ENCODE peak calls at places on chromosome 14, in nine cellular contexts. One of them, this sample, is unnamed.

GRCh38 chr14:99596071-99596627 is 7.9 kb downstream of the CCDC85C start:
- DNase-seq in breast epithelium: peak
- DNase-seq in spleen: no peak
- DNase-seq in nephron progenitor cell: no peak
- DNase-seq in cardiac muscle cell: no peak
- DNase-seq in transverse colon: peak
- DNase-seq in Peyer's patch: no peak
- DNase-seq in pancreas: peak
- DNase-seq in brain microvascular endothelial cell: no peak
- DNase-seq in this sample: peak

GRCh38 chr14:97458302-97459137 is 661.3 kb downstream of the VRK1 start:
- DNase-seq in breast epithelium: peak
- DNase-seq in spleen: peak
- DNase-seq in nephron progenitor cell: peak
- DNase-seq in cardiac muscle cell: no peak
- DNase-seq in transverse colon: peak
- DNase-seq in Peyer's patch: peak
- DNase-seq in pancreas: no peak
- DNase-seq in brain microvascular endothelial cell: no peak
- DNase-seq in this sample: no peak

GRCh38 chr14:23174266-23174665 is 9.2 kb downstream of the SLC7A8 start:
- DNase-seq in breast epithelium: no peak
- DNase-seq in spleen: no peak
- DNase-seq in nephron progenitor cell: no peak
- DNase-seq in cardiac muscle cell: peak
- DNase-seq in transverse colon: no peak
- DNase-seq in Peyer's patch: no peak
- DNase-seq in pancreas: no peak
- DNase-seq in brain microvascular endothelial cell: no peak
- DNase-seq in this sample: no peak

GRCh38 chr14:34081126-34081575 is 130.3 kb upstream of the EGLN3 start:
- DNase-seq in breast epithelium: no peak
- DNase-seq in spleen: no peak
- DNase-seq in nephron progenitor cell: no peak
- DNase-seq in cardiac muscle cell: peak
- DNase-seq in transverse colon: no peak
- DNase-seq in Peyer's patch: no peak
- DNase-seq in pancreas: no peak
- DNase-seq in brain microvascular endothelial cell: peak
- DNase-seq in this sample: no peak

GRCh38 chr14:54493293-54493692 is 4.5 kb upstream of the GMFB start:
- DNase-seq in breast epithelium: no peak
- DNase-seq in spleen: no peak
- DNase-seq in nephron progenitor cell: no peak
- DNase-seq in cardiac muscle cell: no peak
- DNase-seq in transverse colon: peak
- DNase-seq in Peyer's patch: no peak
- DNase-seq in pancreas: no peak
- DNase-seq in brain microvascular endothelial cell: no peak
- DNase-seq in this sample: peak

GRCh38 chr14:51446771-51447170 is 204.9 kb upstream of the FRMD6 start:
- DNase-seq in breast epithelium: no peak
- DNase-seq in spleen: no peak
- DNase-seq in nephron progenitor cell: no peak
- DNase-seq in cardiac muscle cell: no peak
- DNase-seq in transverse colon: no peak
- DNase-seq in Peyer's patch: no peak
- DNase-seq in pancreas: no peak
- DNase-seq in brain microvascular endothelial cell: no peak
- DNase-seq in this sample: no peak

GRCh38 chr14:54129850-54130640 is 173.4 kb upstream of the BMP4 start:
- DNase-seq in breast epithelium: no peak
- DNase-seq in spleen: no peak
- DNase-seq in nephron progenitor cell: no peak
- DNase-seq in cardiac muscle cell: no peak
- DNase-seq in transverse colon: no peak
- DNase-seq in Peyer's patch: no peak
- DNase-seq in pancreas: no peak
- DNase-seq in brain microvascular endothelial cell: no peak
- DNase-seq in this sample: no peak

GRCh38 chr14:101506211-101506920 is 54.9 kb upstream of the DIO3 start:
- DNase-seq in breast epithelium: no peak
- DNase-seq in spleen: peak
- DNase-seq in nephron progenitor cell: no peak
- DNase-seq in cardiac muscle cell: no peak
- DNase-seq in transverse colon: peak
- DNase-seq in Peyer's patch: peak
- DNase-seq in pancreas: peak
- DNase-seq in brain microvascular endothelial cell: no peak
- DNase-seq in this sample: no peak

GRCh38 chr14:23186913-23187654 is 3.6 kb upstream of the SLC7A8 start:
- DNase-seq in breast epithelium: no peak
- DNase-seq in spleen: no peak
- DNase-seq in nephron progenitor cell: peak
- DNase-seq in cardiac muscle cell: peak
- DNase-seq in transverse colon: peak
- DNase-seq in Peyer's patch: no peak
- DNase-seq in pancreas: no peak
- DNase-seq in brain microvascular endothelial cell: peak
- DNase-seq in this sample: peak

DNA sequence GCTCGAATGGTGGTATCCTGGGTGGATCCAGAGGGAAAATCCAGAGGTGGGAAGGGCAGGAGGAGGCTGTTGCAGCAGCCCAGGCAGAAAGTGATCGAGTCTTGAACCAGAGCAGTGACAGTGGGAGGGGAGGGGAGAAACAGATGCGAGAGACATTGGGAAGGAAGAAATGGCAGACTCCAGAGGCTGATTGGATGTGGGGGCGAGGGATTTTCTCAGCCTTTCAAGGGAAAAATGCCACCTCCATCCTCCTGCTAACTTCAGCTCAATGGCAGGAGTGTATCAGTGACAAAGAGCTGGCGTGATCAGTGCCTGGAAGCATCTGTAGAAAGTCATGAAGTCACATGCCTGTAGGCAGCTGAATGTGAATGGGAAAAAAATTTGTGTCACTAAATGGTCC is 38.6 kb upstream of the NRXN3 start:
- DNase-seq in breast epithelium: no peak
- DNase-seq in spleen: no peak
- DNase-seq in nephron progenitor cell: no peak
- DNase-seq in cardiac muscle cell: no peak
- DNase-seq in transverse colon: no peak
- DNase-seq in Peyer's patch: no peak
- DNase-seq in pancreas: no peak
- DNase-seq in brain microvascular endothelial cell: no peak
- DNase-seq in this sample: no peak
- TF ChIP-seq CTCF in breast epithelium: no peak
- TF ChIP-seq CTCF in spleen: no peak
- TF ChIP-seq CTCF in nephron progenitor cell: no peak
- TF ChIP-seq CTCF in cardiac muscle cell: no peak
- TF ChIP-seq CTCF in transverse colon: no peak
- TF ChIP-seq CTCF in Peyer's patch: no peak
- TF ChIP-seq CTCF in pancreas: no peak
- TF ChIP-seq CTCF in brain microvascular endothelial cell: no peak
- TF ChIP-seq CTCF in this sample: no peak

DNA sequence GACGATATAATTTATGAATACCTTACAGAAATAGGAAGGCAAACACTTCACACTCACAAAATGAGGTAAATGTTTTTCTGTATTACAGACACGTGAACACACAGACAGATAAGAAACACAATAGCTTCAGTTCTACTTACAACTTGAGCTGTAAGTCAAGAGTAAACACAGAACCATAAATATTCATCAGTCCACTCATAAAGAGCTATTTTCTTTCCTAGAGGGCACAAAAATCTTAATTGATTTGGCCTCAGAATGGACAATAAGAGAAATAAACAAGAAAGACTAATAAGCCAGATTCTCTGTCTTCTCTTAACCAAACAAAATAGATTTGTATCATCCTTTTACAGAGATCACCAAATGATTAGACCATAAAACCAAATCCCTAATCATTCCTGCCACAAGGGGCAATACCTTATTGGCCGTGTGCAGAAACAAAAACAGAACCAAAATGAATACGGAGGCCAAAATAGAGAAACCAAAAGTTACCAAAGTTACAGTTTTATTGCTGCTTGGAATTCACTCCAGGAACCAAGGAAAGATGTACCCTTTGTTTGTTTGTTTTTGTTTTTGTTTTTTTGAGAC is 38.1 kb upstream of the GARIN2 start:
- DNase-seq in breast epithelium: no peak
- DNase-seq in spleen: no peak
- DNase-seq in nephron progenitor cell: no peak
- DNase-seq in cardiac muscle cell: no peak
- DNase-seq in transverse colon: no peak
- DNase-seq in Peyer's patch: no peak
- DNase-seq in pancreas: no peak
- DNase-seq in brain microvascular endothelial cell: no peak
- DNase-seq in this sample: no peak
- TF ChIP-seq CTCF in breast epithelium: no peak
- TF ChIP-seq CTCF in spleen: no peak
- TF ChIP-seq CTCF in nephron progenitor cell: no peak
- TF ChIP-seq CTCF in cardiac muscle cell: peak
- TF ChIP-seq CTCF in transverse colon: no peak
- TF ChIP-seq CTCF in Peyer's patch: no peak
- TF ChIP-seq CTCF in pancreas: no peak
- TF ChIP-seq CTCF in brain microvascular endothelial cell: peak
- TF ChIP-seq CTCF in this sample: no peak

GRCh38 chr14:61116369-61116768 is 135.3 kb downstream of the SLC38A6 start:
- DNase-seq in breast epithelium: peak
- DNase-seq in spleen: no peak
- DNase-seq in nephron progenitor cell: no peak
- DNase-seq in cardiac muscle cell: no peak
- DNase-seq in transverse colon: no peak
- DNase-seq in Peyer's patch: no peak
- DNase-seq in pancreas: no peak
- DNase-seq in brain microvascular endothelial cell: no peak
- DNase-seq in this sample: no peak
- TF ChIP-seq CTCF in breast epithelium: no peak
- TF ChIP-seq CTCF in spleen: no peak
- TF ChIP-seq CTCF in nephron progenitor cell: no peak
- TF ChIP-seq CTCF in cardiac muscle cell: no peak
- TF ChIP-seq CTCF in transverse colon: no peak
- TF ChIP-seq CTCF in Peyer's patch: no peak
- TF ChIP-seq CTCF in pancreas: no peak
- TF ChIP-seq CTCF in brain microvascular endothelial cell: no peak
- TF ChIP-seq CTCF in this sample: no peak

DNA sequence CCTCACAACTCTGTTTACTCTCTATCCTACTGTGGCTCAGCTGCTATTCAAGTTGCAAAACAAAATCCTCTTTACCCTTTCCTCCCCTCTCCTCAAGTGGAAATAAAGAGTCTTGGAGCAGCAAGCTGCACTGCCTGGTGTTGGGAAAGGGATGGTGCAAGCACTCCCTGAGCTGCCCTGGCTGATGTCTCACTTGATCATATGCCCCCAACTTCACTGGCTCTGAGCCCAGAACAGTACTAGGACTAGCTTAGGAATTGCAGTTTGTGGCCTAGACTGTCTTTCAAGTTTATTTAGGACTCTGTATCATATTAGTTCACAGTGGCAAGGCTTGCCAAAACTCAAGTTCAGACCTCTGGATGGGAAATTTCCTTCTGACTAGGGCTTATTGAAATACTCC is 1683.8 kb upstream of the SEL1L start:
- DNase-seq in breast epithelium: no peak
- DNase-seq in spleen: no peak
- DNase-seq in nephron progenitor cell: no peak
- DNase-seq in cardiac muscle cell: peak
- DNase-seq in transverse colon: no peak
- DNase-seq in Peyer's patch: no peak
- DNase-seq in pancreas: no peak
- DNase-seq in brain microvascular endothelial cell: peak
- DNase-seq in this sample: no peak
- TF ChIP-seq CTCF in breast epithelium: no peak
- TF ChIP-seq CTCF in spleen: no peak
- TF ChIP-seq CTCF in nephron progenitor cell: no peak
- TF ChIP-seq CTCF in cardiac muscle cell: no peak
- TF ChIP-seq CTCF in transverse colon: no peak
- TF ChIP-seq CTCF in Peyer's patch: no peak
- TF ChIP-seq CTCF in pancreas: no peak
- TF ChIP-seq CTCF in brain microvascular endothelial cell: no peak
- TF ChIP-seq CTCF in this sample: no peak

GRCh38 chr14:103290494-103290893 is 43.5 kb upstream of the EIF5 start:
- DNase-seq in breast epithelium: no peak
- DNase-seq in spleen: no peak
- DNase-seq in nephron progenitor cell: no peak
- DNase-seq in cardiac muscle cell: no peak
- DNase-seq in transverse colon: no peak
- DNase-seq in Peyer's patch: no peak
- DNase-seq in pancreas: no peak
- DNase-seq in brain microvascular endothelial cell: no peak
- DNase-seq in this sample: no peak

GRCh38 chr14:103290056-103290455 is 44.0 kb upstream of the EIF5 start:
- DNase-seq in breast epithelium: no peak
- DNase-seq in spleen: no peak
- DNase-seq in nephron progenitor cell: no peak
- DNase-seq in cardiac muscle cell: no peak
- DNase-seq in transverse colon: no peak
- DNase-seq in Peyer's patch: no peak
- DNase-seq in pancreas: no peak
- DNase-seq in brain microvascular endothelial cell: no peak
- DNase-seq in this sample: no peak

GRCh38 chr14:103286460-103286859 is 47.6 kb upstream of the EIF5 start:
- DNase-seq in breast epithelium: no peak
- DNase-seq in spleen: no peak
- DNase-seq in nephron progenitor cell: no peak
- DNase-seq in cardiac muscle cell: no peak
- DNase-seq in transverse colon: no peak
- DNase-seq in Peyer's patch: no peak
- DNase-seq in pancreas: no peak
- DNase-seq in brain microvascular endothelial cell: no peak
- DNase-seq in this sample: no peak

GRCh38 chr14:103286968-103287850 is 46.8 kb upstream of the EIF5 start:
- DNase-seq in breast epithelium: no peak
- DNase-seq in spleen: no peak
- DNase-seq in nephron progenitor cell: no peak
- DNase-seq in cardiac muscle cell: no peak
- DNase-seq in transverse colon: no peak
- DNase-seq in Peyer's patch: no peak
- DNase-seq in pancreas: no peak
- DNase-seq in brain microvascular endothelial cell: no peak
- DNase-seq in this sample: no peak

DNA sequence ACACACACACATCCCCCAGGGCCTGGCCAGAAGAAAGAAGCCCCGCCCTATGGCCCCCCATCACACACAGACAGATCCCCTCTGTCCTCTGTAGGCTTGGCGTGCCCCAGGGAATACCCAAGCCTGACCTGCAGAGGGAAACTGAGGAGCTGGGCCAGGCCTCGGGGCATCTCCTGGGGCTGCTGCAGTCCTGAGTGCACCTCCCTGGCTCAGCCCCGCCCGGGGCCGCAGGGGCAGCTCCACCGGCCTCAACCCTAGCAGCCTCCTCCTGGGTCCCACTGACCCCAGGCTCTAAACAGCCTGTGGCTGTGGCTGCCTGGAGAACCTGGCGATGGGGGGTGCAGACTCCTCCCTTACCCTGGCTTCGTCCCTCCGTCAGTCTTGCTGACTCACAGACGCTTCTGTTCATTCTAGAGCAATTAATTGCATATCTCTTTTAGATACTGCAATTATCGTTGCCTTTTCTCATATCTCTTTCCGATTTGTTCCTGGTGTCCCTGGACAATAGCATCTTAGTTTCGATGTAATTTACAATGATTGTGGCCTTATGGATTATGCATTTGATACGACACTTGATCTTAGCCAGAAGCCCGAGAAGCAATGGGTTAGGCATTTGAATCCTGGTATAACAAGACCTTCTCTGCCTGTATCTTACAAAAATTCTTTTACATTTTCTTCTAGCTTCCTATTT is 45.8 kb upstream of the EIF5 start:
- DNase-seq in breast epithelium: no peak
- DNase-seq in spleen: no peak
- DNase-seq in nephron progenitor cell: no peak
- DNase-seq in cardiac muscle cell: no peak
- DNase-seq in transverse colon: no peak
- DNase-seq in Peyer's patch: no peak
- DNase-seq in pancreas: no peak
- DNase-seq in brain microvascular endothelial cell: no peak
- DNase-seq in this sample: no peak
- TF ChIP-seq CTCF in breast epithelium: no peak
- TF ChIP-seq CTCF in spleen: no peak
- TF ChIP-seq CTCF in nephron progenitor cell: no peak
- TF ChIP-seq CTCF in cardiac muscle cell: no peak
- TF ChIP-seq CTCF in transverse colon: no peak
- TF ChIP-seq CTCF in Peyer's patch: no peak
- TF ChIP-seq CTCF in pancreas: no peak
- TF ChIP-seq CTCF in brain microvascular endothelial cell: no peak
- TF ChIP-seq CTCF in this sample: no peak